ENCODE peak calls at places on chromosomes 13 and 19, in six cellular contexts. One of them, this sample, is unnamed.

GRCh38 chr19:44725684-44726083 is 22.8 kb upstream of the BCL3 start:
- DNase-seq in IMR-90: no peak
- DNase-seq in uterus: no peak
- DNase-seq in right lobe of liver: peak
- DNase-seq in Peyer's patch: no peak
- DNase-seq in heart left ventricle: no peak
- DNase-seq in this sample: no peak

GRCh38 chr19:41584931-41585330 is 9.0 kb downstream of the CEACAM21 start:
- DNase-seq in IMR-90: no peak
- DNase-seq in uterus: no peak
- DNase-seq in right lobe of liver: no peak
- DNase-seq in Peyer's patch: no peak
- DNase-seq in heart left ventricle: no peak
- DNase-seq in this sample: no peak

GRCh38 chr13:63107163-63107935 is 1691.7 kb upstream of the PCDH20 start:
- DNase-seq in IMR-90: peak
- DNase-seq in uterus: no peak
- DNase-seq in right lobe of liver: no peak
- DNase-seq in Peyer's patch: no peak
- DNase-seq in heart left ventricle: no peak
- DNase-seq in this sample: no peak

GRCh38 chr13:59898066-59898465 is 265.7 kb downstream of the DIAPH3 start:
- DNase-seq in IMR-90: no peak
- DNase-seq in uterus: no peak
- DNase-seq in right lobe of liver: no peak
- DNase-seq in Peyer's patch: no peak
- DNase-seq in heart left ventricle: no peak
- DNase-seq in this sample: no peak

GRCh38 chr19:34881982-34882381 is 44.7 kb upstream of the ZNF30 start:
- DNase-seq in IMR-90: peak
- DNase-seq in uterus: no peak
- DNase-seq in right lobe of liver: no peak
- DNase-seq in Peyer's patch: no peak
- DNase-seq in heart left ventricle: no peak
- DNase-seq in this sample: peak

GRCh38 chr19:51552996-51553725 is 17.9 kb upstream of the ZNF175 start:
- DNase-seq in IMR-90: peak
- DNase-seq in uterus: no peak
- DNase-seq in right lobe of liver: no peak
- DNase-seq in Peyer's patch: no peak
- DNase-seq in heart left ventricle: peak
- DNase-seq in this sample: peak

GRCh38 chr13:37929308-37929707 is 59.7 kb upstream of the TRPC4 start:
- DNase-seq in IMR-90: no peak
- DNase-seq in uterus: no peak
- DNase-seq in right lobe of liver: no peak
- DNase-seq in Peyer's patch: no peak
- DNase-seq in heart left ventricle: no peak
- DNase-seq in this sample: no peak

GRCh38 chr19:19498255-19498991 is 16.9 kb downstream of the TSSK6 start:
- DNase-seq in IMR-90: no peak
- DNase-seq in uterus: no peak
- DNase-seq in right lobe of liver: no peak
- DNase-seq in Peyer's patch: no peak
- DNase-seq in heart left ventricle: no peak
- DNase-seq in this sample: no peak

GRCh38 chr19:44111910-44112463 is 1.2 kb upstream of the ZNF225 start:
- DNase-seq in IMR-90: peak
- DNase-seq in uterus: no peak
- DNase-seq in right lobe of liver: no peak
- DNase-seq in Peyer's patch: no peak
- DNase-seq in heart left ventricle: no peak
- DNase-seq in this sample: no peak

DNA sequence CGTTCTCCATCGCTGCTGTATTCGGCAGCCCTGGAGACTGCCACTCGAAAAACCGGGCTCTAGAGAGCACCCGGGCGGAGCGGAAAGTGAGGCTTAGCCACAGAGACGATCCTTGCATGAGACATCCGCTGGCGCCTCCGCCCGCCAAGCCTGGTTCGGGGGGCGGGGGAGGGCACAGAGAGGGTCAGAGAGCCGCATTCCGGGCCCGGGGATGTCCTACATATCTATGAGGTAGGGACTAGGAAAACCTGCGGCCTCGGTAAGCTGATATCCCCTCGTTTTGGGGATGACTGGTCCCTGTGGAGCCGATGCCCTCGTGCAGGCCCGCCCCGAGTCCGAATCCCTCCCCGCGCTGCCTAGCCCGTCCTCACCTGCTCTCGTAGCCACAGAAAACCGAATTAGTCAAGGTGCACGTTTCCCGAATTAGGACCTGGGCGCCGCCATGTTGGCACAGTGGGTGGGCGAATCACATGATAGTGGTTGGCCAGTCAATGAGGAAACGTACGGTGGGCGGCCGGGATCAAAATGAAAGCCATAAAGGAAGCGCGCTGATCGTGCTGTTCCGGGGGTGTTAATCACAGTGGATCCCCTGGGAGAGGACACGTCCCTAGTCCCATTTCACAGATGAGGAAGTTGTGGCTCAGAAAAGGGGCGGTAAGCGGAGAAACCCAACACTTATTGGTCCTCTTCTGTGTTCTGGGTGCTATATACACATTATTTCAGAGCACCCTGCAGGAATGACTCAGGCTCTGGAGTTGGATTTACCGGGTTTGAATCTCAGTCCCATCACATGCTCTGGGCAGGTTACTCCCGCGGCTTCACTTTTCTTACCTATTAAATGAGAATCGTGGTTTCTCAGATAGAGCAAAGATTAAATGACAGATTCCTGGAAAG is at the start of gene TRMT1:
- DNase-seq in IMR-90: peak
- DNase-seq in uterus: peak
- DNase-seq in right lobe of liver: peak
- DNase-seq in Peyer's patch: peak
- DNase-seq in heart left ventricle: peak
- DNase-seq in this sample: peak
- TF ChIP-seq POLR2A in IMR-90: peak
- TF ChIP-seq POLR2A in uterus: no peak
- TF ChIP-seq POLR2A in right lobe of liver: peak
- TF ChIP-seq POLR2A in Peyer's patch: peak
- TF ChIP-seq POLR2A in heart left ventricle: no peak
- TF ChIP-seq POLR2A in this sample: no peak

GRCh38 chr19:56159616-56160271 is 16.1 kb upstream of the GALP start:
- DNase-seq in IMR-90: no peak
- DNase-seq in uterus: no peak
- DNase-seq in right lobe of liver: no peak
- DNase-seq in Peyer's patch: no peak
- DNase-seq in heart left ventricle: no peak
- DNase-seq in this sample: no peak

GRCh38 chr19:56163097-56163496 is 12.7 kb upstream of the GALP start:
- DNase-seq in IMR-90: no peak
- DNase-seq in uterus: no peak
- DNase-seq in right lobe of liver: no peak
- DNase-seq in Peyer's patch: no peak
- DNase-seq in heart left ventricle: no peak
- DNase-seq in this sample: no peak

GRCh38 chr19:56161534-56161933 is 14.3 kb upstream of the GALP start:
- DNase-seq in IMR-90: no peak
- DNase-seq in uterus: no peak
- DNase-seq in right lobe of liver: no peak
- DNase-seq in Peyer's patch: no peak
- DNase-seq in heart left ventricle: no peak
- DNase-seq in this sample: no peak

GRCh38 chr19:56159009-56159501 is 16.8 kb upstream of the GALP start:
- DNase-seq in IMR-90: no peak
- DNase-seq in uterus: no peak
- DNase-seq in right lobe of liver: no peak
- DNase-seq in Peyer's patch: no peak
- DNase-seq in heart left ventricle: no peak
- DNase-seq in this sample: no peak

GRCh38 chr19:56162258-56162657 is 13.6 kb upstream of the GALP start:
- DNase-seq in IMR-90: peak
- DNase-seq in uterus: no peak
- DNase-seq in right lobe of liver: no peak
- DNase-seq in Peyer's patch: no peak
- DNase-seq in heart left ventricle: no peak
- DNase-seq in this sample: no peak
- H3K4me3 ChIP-seq in IMR-90: no peak
- H3K4me3 ChIP-seq in uterus: no peak
- H3K4me3 ChIP-seq in right lobe of liver: no peak
- H3K4me3 ChIP-seq in Peyer's patch: no peak
- H3K4me3 ChIP-seq in heart left ventricle: no peak
- H3K4me3 ChIP-seq in this sample: no peak

DNA sequence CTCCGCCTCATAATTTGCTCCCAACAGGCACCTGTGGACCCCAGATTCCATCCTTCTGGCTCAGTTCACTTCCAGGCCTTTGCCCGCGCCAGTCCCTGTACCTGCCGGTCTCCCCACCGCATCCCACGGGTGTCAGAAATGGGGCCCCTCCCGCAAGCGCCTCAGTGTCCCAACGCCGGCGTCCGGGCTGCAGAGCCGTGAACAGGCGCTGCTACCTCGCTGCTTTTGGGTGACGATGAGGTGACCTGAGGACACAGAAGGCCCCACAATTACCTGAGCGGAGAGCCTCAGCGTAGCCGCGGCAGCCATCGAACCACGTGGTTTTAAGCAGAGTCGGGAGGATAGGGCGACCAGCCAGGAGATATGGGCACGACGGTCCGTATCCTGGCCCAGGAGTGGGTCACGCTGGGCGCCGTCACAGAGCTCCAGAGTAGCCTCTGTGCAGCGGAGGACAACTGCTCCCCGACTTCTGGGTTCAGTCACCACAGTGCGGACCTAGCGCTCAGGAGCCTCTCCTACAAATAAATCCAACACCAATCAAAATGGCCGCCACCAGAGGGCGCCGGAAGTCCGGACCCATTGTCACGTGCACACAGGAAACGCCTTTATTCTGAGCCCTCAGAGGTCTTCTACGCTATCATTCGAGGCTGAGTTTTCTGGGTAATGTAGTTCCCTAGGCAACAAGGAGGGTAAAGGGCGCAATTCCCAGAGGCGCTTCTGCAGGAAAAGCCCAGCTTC is at the start of gene ZNF814:
- DNase-seq in IMR-90: peak
- DNase-seq in uterus: peak
- DNase-seq in right lobe of liver: peak
- DNase-seq in Peyer's patch: peak
- DNase-seq in heart left ventricle: peak
- DNase-seq in this sample: peak
- TF ChIP-seq CTCF in IMR-90: peak
- TF ChIP-seq CTCF in uterus: peak
- TF ChIP-seq CTCF in right lobe of liver: peak
- TF ChIP-seq CTCF in Peyer's patch: peak
- TF ChIP-seq CTCF in heart left ventricle: peak
- TF ChIP-seq CTCF in this sample: peak

GRCh38 chr19:47227347-47228167 is 3.4 kb downstream of the BBC3 start:
- DNase-seq in IMR-90: peak
- DNase-seq in uterus: peak
- DNase-seq in right lobe of liver: peak
- DNase-seq in Peyer's patch: peak
- DNase-seq in heart left ventricle: peak
- DNase-seq in this sample: peak
- TF ChIP-seq POLR2A in IMR-90: no peak
- TF ChIP-seq POLR2A in uterus: peak
- TF ChIP-seq POLR2A in right lobe of liver: peak
- TF ChIP-seq POLR2A in Peyer's patch: peak
- TF ChIP-seq POLR2A in heart left ventricle: no peak
- TF ChIP-seq POLR2A in this sample: peak

This sample was measured in prostate gland.